ENCODE peak calls at places on chromosome 17, in ten cellular contexts. One of them, this sample, is unnamed.

GRCh38 chr17:31678431-31678830 is 180.6 kb downstream of the COPRS start:
- DNase-seq in transverse colon: no peak
- DNase-seq in right lobe of liver: peak; percentile 35
- DNase-seq in HCT116: no peak
- DNase-seq in stomach: no peak
- DNase-seq in IMR-90: peak; percentile 41
- DNase-seq in tibial nerve: no peak
- DNase-seq in uterus: no peak
- DNase-seq in A549: no peak
- DNase-seq in Peyer's patch: no peak
- DNase-seq in this sample: no peak

GRCh38 chr17:74150428-74151025 is 53.0 kb upstream of the RPL38 start:
- DNase-seq in HCT116: no peak
- DNase-seq in A549: no peak
- DNase-seq in right lobe of liver: peak; percentile 20
- DNase-seq in Peyer's patch: no peak
- DNase-seq in IMR-90: no peak
- DNase-seq in uterus: no peak
- DNase-seq in stomach: no peak
- DNase-seq in transverse colon: no peak
- DNase-seq in tibial nerve: no peak
- DNase-seq in this sample: no peak

GRCh38 chr17:62775876-62776275 is 32.2 kb downstream of the MARCHF10 start:
- DNase-seq in A549: no peak
- DNase-seq in transverse colon: no peak
- DNase-seq in tibial nerve: no peak
- DNase-seq in HCT116: no peak
- DNase-seq in Peyer's patch: no peak
- DNase-seq in IMR-90: peak; percentile 35
- DNase-seq in stomach: no peak
- DNase-seq in right lobe of liver: no peak
- DNase-seq in uterus: no peak
- DNase-seq in this sample: no peak

GRCh38 chr17:83193336-83194188 is 114.2 kb downstream of the METRNL start:
- DNase-seq in A549: no peak
- DNase-seq in stomach: peak; percentile 23
- DNase-seq in IMR-90: no peak
- DNase-seq in uterus: peak; percentile 11
- DNase-seq in right lobe of liver: no peak
- DNase-seq in tibial nerve: peak; percentile 9
- DNase-seq in transverse colon: peak; percentile 8
- DNase-seq in Peyer's patch: peak; percentile 42
- DNase-seq in HCT116: no peak
- DNase-seq in this sample: no peak

GRCh38 chr17:66682293-66682692 is 152.6 kb upstream of the CACNG5 start:
- DNase-seq in A549: no peak
- DNase-seq in HCT116: no peak
- DNase-seq in uterus: no peak
- DNase-seq in tibial nerve: no peak
- DNase-seq in stomach: no peak
- DNase-seq in Peyer's patch: no peak
- DNase-seq in transverse colon: no peak
- DNase-seq in right lobe of liver: no peak
- DNase-seq in IMR-90: no peak
- DNase-seq in this sample: no peak

GRCh38 chr17:52035336-52035915 is 123.1 kb downstream of the CA10 start:
- DNase-seq in Peyer's patch: no peak
- DNase-seq in IMR-90: no peak
- DNase-seq in A549: no peak
- DNase-seq in HCT116: no peak
- DNase-seq in stomach: no peak
- DNase-seq in right lobe of liver: no peak
- DNase-seq in transverse colon: no peak
- DNase-seq in tibial nerve: no peak
- DNase-seq in uterus: no peak
- DNase-seq in this sample: no peak

GRCh38 chr17:56540791-56541190 is 52.7 kb upstream of the NOG start:
- DNase-seq in HCT116: no peak
- DNase-seq in stomach: no peak
- DNase-seq in right lobe of liver: no peak
- DNase-seq in transverse colon: no peak
- DNase-seq in tibial nerve: no peak
- DNase-seq in A549: no peak
- DNase-seq in uterus: no peak
- DNase-seq in Peyer's patch: no peak
- DNase-seq in IMR-90: no peak
- DNase-seq in this sample: no peak

GRCh38 chr17:82687375-82687861 is 11.1 kb downstream of the RAB40B start:
- DNase-seq in IMR-90: peak; percentile 15
- DNase-seq in right lobe of liver: no peak
- DNase-seq in HCT116: no peak
- DNase-seq in uterus: no peak
- DNase-seq in tibial nerve: no peak
- DNase-seq in Peyer's patch: no peak
- DNase-seq in A549: peak; percentile 83
- DNase-seq in transverse colon: no peak
- DNase-seq in stomach: peak; percentile 46
- DNase-seq in this sample: no peak

GRCh38 chr17:29577778-29578211 is 9.3 kb downstream of the TP53I13 start:
- DNase-seq in right lobe of liver: no peak
- DNase-seq in stomach: no peak
- DNase-seq in IMR-90: peak; percentile 12
- DNase-seq in tibial nerve: no peak
- DNase-seq in Peyer's patch: no peak
- DNase-seq in uterus: peak; percentile 43
- DNase-seq in transverse colon: no peak
- DNase-seq in A549: no peak
- DNase-seq in HCT116: no peak
- DNase-seq in this sample: no peak

GRCh38 chr17:73841431-73842060 is 197.3 kb upstream of the SDK2 start:
- DNase-seq in Peyer's patch: no peak
- DNase-seq in transverse colon: peak; percentile 14
- DNase-seq in HCT116: no peak
- DNase-seq in tibial nerve: no peak
- DNase-seq in A549: peak; percentile 54
- DNase-seq in right lobe of liver: no peak
- DNase-seq in uterus: no peak
- DNase-seq in stomach: no peak
- DNase-seq in IMR-90: no peak
- DNase-seq in this sample: no peak

GRCh38 chr17:81641825-81642489 is 5.0 kb downstream of the TSPAN10 start:
- DNase-seq in uterus: no peak
- DNase-seq in right lobe of liver: no peak
- DNase-seq in stomach: no peak
- DNase-seq in tibial nerve: no peak
- DNase-seq in IMR-90: peak; percentile 77
- DNase-seq in A549: peak; percentile 86
- DNase-seq in HCT116: no peak
- DNase-seq in transverse colon: no peak
- DNase-seq in Peyer's patch: no peak
- DNase-seq in this sample: peak; percentile 28

GRCh38 chr17:7586673-7587419 is 3.0 kb downstream of the SOX15 start:
- DNase-seq in right lobe of liver: no peak
- DNase-seq in IMR-90: no peak
- DNase-seq in A549: peak; percentile 85
- DNase-seq in uterus: no peak
- DNase-seq in HCT116: peak; percentile 58
- DNase-seq in transverse colon: peak; percentile 64
- DNase-seq in Peyer's patch: peak; percentile 74
- DNase-seq in tibial nerve: no peak
- DNase-seq in stomach: peak; percentile 54
- DNase-seq in this sample: peak; percentile 48

GRCh38 chr17:7580631-7581554 is 1.5 kb downstream of the CD68 start:
- DNase-seq in Peyer's patch: no peak
- DNase-seq in HCT116: no peak
- DNase-seq in transverse colon: no peak
- DNase-seq in tibial nerve: no peak
- DNase-seq in uterus: no peak
- DNase-seq in right lobe of liver: no peak
- DNase-seq in IMR-90: no peak
- DNase-seq in A549: no peak
- DNase-seq in stomach: no peak
- DNase-seq in this sample: peak; percentile 60

GRCh38 chr17:7579839-7580630 is 597 bp downstream of the CD68 start:
- DNase-seq in right lobe of liver: no peak
- DNase-seq in HCT116: no peak
- DNase-seq in uterus: no peak
- DNase-seq in A549: no peak
- DNase-seq in Peyer's patch: no peak
- DNase-seq in stomach: no peak
- DNase-seq in transverse colon: no peak
- DNase-seq in tibial nerve: peak; percentile 22
- DNase-seq in IMR-90: no peak
- DNase-seq in this sample: no peak

GRCh38 chr17:7582401-7583252 is 1.0 kb upstream of the MPDU1 start:
- DNase-seq in IMR-90: no peak
- DNase-seq in right lobe of liver: no peak
- DNase-seq in Peyer's patch: no peak
- DNase-seq in uterus: no peak
- DNase-seq in tibial nerve: no peak
- DNase-seq in transverse colon: peak; percentile 24
- DNase-seq in HCT116: no peak
- DNase-seq in stomach: no peak
- DNase-seq in A549: no peak
- DNase-seq in this sample: no peak

GRCh38 chr17:7583253-7584109 is at the start of gene MPDU1:
- DNase-seq in IMR-90: peak; percentile 96
- DNase-seq in A549: peak; percentile 89
- DNase-seq in uterus: peak; percentile 97
- DNase-seq in right lobe of liver: peak; percentile 97
- DNase-seq in stomach: peak; percentile 96
- DNase-seq in tibial nerve: peak; percentile 90
- DNase-seq in transverse colon: peak; percentile 96
- DNase-seq in Peyer's patch: peak; percentile 98
- DNase-seq in HCT116: peak; percentile 90
- DNase-seq in this sample: peak; percentile 98
- TF ChIP-seq POLR2A in IMR-90: peak; percentile 98
- TF ChIP-seq POLR2A in A549: peak; percentile 74
- TF ChIP-seq POLR2A in uterus: peak; percentile 60
- TF ChIP-seq POLR2A in right lobe of liver: peak; percentile 88
- TF ChIP-seq POLR2A in stomach: peak; percentile 23
- TF ChIP-seq POLR2A in tibial nerve: peak; percentile 73
- TF ChIP-seq POLR2A in transverse colon: peak; percentile 83
- TF ChIP-seq POLR2A in Peyer's patch: peak; percentile 33
- TF ChIP-seq POLR2A in HCT116: peak; percentile 59
- TF ChIP-seq POLR2A in this sample: peak; percentile 97

GRCh38 chr17:77127735-77128361 is 12.9 kb upstream of the SEC14L1 start:
- DNase-seq in A549: no peak
- DNase-seq in uterus: no peak
- DNase-seq in IMR-90: no peak
- DNase-seq in tibial nerve: peak; percentile 65
- DNase-seq in right lobe of liver: peak; percentile 70
- DNase-seq in transverse colon: peak; percentile 76
- DNase-seq in stomach: peak; percentile 89
- DNase-seq in Peyer's patch: peak; percentile 84
- DNase-seq in HCT116: no peak
- DNase-seq in this sample: no peak
- TF ChIP-seq POLR2A in A549: no peak
- TF ChIP-seq POLR2A in uterus: no peak
- TF ChIP-seq POLR2A in IMR-90: no peak
- TF ChIP-seq POLR2A in tibial nerve: peak; percentile 58
- TF ChIP-seq POLR2A in right lobe of liver: peak; percentile 55
- TF ChIP-seq POLR2A in transverse colon: peak; percentile 46
- TF ChIP-seq POLR2A in stomach: no peak
- TF ChIP-seq POLR2A in Peyer's patch: peak; percentile 36
- TF ChIP-seq POLR2A in HCT116: no peak
- TF ChIP-seq POLR2A in this sample: peak; percentile 70

DNA sequence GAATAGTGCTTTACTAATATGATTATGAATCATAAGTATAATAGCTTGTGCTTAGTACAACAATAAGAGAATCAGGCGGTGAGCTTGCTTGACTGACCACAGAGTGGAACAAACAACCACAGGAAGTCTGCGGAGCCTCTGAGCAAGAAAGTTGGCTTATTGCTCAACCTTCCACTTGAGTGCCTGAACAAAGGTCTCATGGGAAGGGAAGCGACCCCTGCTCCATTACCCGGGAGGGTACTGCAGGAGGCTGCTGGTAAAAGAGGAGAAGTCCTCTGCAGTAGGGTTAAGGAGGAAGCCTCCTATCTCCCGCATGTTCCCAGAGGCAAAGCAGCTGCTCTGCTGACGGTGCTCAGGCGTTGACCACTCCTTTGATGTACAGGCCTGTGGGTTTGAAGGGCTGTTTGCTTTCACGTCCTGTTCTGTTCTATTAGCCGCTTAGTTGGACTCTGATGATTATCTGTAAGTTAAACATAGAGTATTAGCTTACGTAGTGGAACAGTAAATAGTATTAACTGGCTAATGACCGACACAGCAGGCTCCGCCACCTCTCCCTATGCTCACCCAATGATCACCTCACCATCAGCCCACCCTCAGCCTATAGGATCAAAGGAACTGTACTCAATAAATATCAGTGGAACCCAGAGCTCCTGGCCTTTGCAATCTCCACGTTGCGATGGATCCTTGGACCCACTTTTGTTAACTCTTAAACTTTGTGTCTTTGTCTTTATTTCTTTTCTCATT is 17.5 kb downstream of the ALOX15B start:
- DNase-seq in stomach: peak; percentile 81
- DNase-seq in A549: no peak
- DNase-seq in HCT116: no peak
- DNase-seq in uterus: no peak
- DNase-seq in right lobe of liver: no peak
- DNase-seq in IMR-90: peak; percentile 71
- DNase-seq in Peyer's patch: peak; percentile 88
- DNase-seq in transverse colon: peak; percentile 57
- DNase-seq in tibial nerve: peak; percentile 47
- DNase-seq in this sample: no peak
- TF ChIP-seq POLR2A in stomach: no peak
- TF ChIP-seq POLR2A in A549: no peak
- TF ChIP-seq POLR2A in HCT116: no peak
- TF ChIP-seq POLR2A in uterus: no peak
- TF ChIP-seq POLR2A in right lobe of liver: no peak
- TF ChIP-seq POLR2A in IMR-90: no peak
- TF ChIP-seq POLR2A in Peyer's patch: no peak
- TF ChIP-seq POLR2A in transverse colon: no peak
- TF ChIP-seq POLR2A in tibial nerve: peak; percentile 14
- TF ChIP-seq POLR2A in this sample: peak; percentile 0

DNA sequence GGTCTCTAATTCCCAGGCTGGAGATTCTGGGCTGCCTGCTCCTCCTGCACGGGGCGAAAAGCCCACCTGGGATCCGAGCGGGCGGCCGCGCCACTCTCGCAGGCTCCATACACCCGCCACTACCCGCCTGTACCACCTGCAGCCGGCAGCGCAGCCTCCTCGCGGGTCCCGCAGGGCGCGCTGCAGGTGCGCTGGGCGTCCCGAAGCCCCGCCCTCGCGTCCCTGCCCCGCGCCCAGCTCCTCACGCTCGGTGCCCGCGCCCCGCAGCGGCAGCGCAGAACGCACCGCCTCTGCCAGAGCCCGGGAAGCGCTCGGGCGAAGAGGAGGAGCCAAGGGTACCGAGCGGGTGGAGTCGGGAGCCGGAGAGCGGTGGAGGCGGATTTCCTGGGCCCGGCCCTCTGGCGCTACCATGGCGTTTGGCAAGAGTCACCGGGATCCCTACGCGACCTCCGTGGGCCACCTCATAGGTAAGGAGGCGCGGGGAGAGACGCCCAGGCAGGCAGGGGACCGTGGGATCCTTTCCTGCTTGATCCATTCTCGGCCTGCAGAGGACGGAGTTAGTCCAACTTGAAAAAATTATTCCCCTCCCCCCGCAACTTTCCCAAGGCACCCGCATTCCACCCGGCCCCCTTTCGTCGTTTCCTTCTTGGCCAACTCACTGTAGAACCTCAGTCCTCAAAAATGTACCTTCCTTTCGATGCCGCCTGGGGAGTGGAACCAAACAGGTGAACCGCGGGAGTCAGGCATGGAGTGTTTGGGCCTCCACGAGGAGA is at the start of gene TOM1L1:
- DNase-seq in IMR-90: peak; percentile 46
- DNase-seq in Peyer's patch: peak; percentile 88
- DNase-seq in uterus: peak; percentile 34
- DNase-seq in tibial nerve: no peak
- DNase-seq in right lobe of liver: peak; percentile 95
- DNase-seq in A549: peak; percentile 89
- DNase-seq in stomach: peak; percentile 90
- DNase-seq in HCT116: peak; percentile 86
- DNase-seq in transverse colon: peak; percentile 89
- DNase-seq in this sample: peak; percentile 46
- TF ChIP-seq POLR2A in IMR-90: no peak
- TF ChIP-seq POLR2A in Peyer's patch: peak; percentile 47
- TF ChIP-seq POLR2A in uterus: peak; percentile 27
- TF ChIP-seq POLR2A in tibial nerve: no peak
- TF ChIP-seq POLR2A in right lobe of liver: peak; percentile 81
- TF ChIP-seq POLR2A in A549: peak; percentile 51
- TF ChIP-seq POLR2A in stomach: no peak
- TF ChIP-seq POLR2A in HCT116: no peak
- TF ChIP-seq POLR2A in transverse colon: peak; percentile 48
- TF ChIP-seq POLR2A in this sample: no peak

This sample was measured in erythroblast.